ENCODE peak calls at places on chromosomes 5 and 9, in seven cellular contexts. One of them, this sample, is unnamed.

GRCh38 chr9:617441-618085 is 223.9 kb upstream of the DMRT1 start:
- DNase-seq in uterus: no peak
- DNase-seq in tibial artery: no peak
- DNase-seq in stomach: no peak
- DNase-seq in MM.1S: no peak
- DNase-seq in heart left ventricle: no peak
- DNase-seq in endodermal cell: peak
- DNase-seq in this sample: no peak

GRCh38 chr5:143494162-143494561 is 90.7 kb upstream of the NR3C1 start:
- DNase-seq in uterus: no peak
- DNase-seq in tibial artery: no peak
- DNase-seq in stomach: no peak
- DNase-seq in MM.1S: no peak
- DNase-seq in heart left ventricle: no peak
- DNase-seq in endodermal cell: no peak
- DNase-seq in this sample: peak

GRCh38 chr5:126383246-126383645 is 40.0 kb upstream of the GRAMD2B start:
- DNase-seq in uterus: no peak
- DNase-seq in tibial artery: no peak
- DNase-seq in stomach: no peak
- DNase-seq in MM.1S: no peak
- DNase-seq in heart left ventricle: no peak
- DNase-seq in endodermal cell: no peak
- DNase-seq in this sample: no peak

GRCh38 chr9:99128133-99128406 is 23.2 kb downstream of the TGFBR1 start:
- DNase-seq in uterus: no peak
- DNase-seq in tibial artery: no peak
- DNase-seq in stomach: no peak
- DNase-seq in MM.1S: no peak
- DNase-seq in heart left ventricle: no peak
- DNase-seq in endodermal cell: no peak
- DNase-seq in this sample: no peak

GRCh38 chr5:112863549-112863948 is 2.5 kb downstream of the SRP19 start:
- DNase-seq in uterus: no peak
- DNase-seq in tibial artery: no peak
- DNase-seq in stomach: peak
- DNase-seq in MM.1S: no peak
- DNase-seq in heart left ventricle: peak
- DNase-seq in endodermal cell: no peak
- DNase-seq in this sample: no peak

GRCh38 chr5:105167092-105167491 is 1604.5 kb upstream of the NUDT12 start:
- DNase-seq in uterus: no peak
- DNase-seq in tibial artery: no peak
- DNase-seq in stomach: no peak
- DNase-seq in MM.1S: no peak
- DNase-seq in heart left ventricle: no peak
- DNase-seq in endodermal cell: no peak
- DNase-seq in this sample: no peak

GRCh38 chr9:98230789-98231188 is 24.7 kb downstream of the TBC1D2 start:
- DNase-seq in uterus: no peak
- DNase-seq in tibial artery: no peak
- DNase-seq in stomach: no peak
- DNase-seq in MM.1S: no peak
- DNase-seq in heart left ventricle: no peak
- DNase-seq in endodermal cell: no peak
- DNase-seq in this sample: no peak

GRCh38 chr5:88683506-88684135 is 199.4 kb downstream of the MEF2C start:
- DNase-seq in uterus: no peak
- DNase-seq in tibial artery: no peak
- DNase-seq in stomach: no peak
- DNase-seq in MM.1S: peak
- DNase-seq in heart left ventricle: no peak
- DNase-seq in endodermal cell: peak
- DNase-seq in this sample: no peak

GRCh38 chr5:152884006-152884405 is 478.9 kb upstream of the NMUR2 start:
- DNase-seq in uterus: no peak
- DNase-seq in tibial artery: no peak
- DNase-seq in stomach: no peak
- DNase-seq in MM.1S: no peak
- DNase-seq in heart left ventricle: no peak
- DNase-seq in endodermal cell: no peak
- DNase-seq in this sample: no peak

GRCh38 chr5:6715758-6716633 is 2.8 kb downstream of the TENT4A start:
- DNase-seq in uterus: peak
- DNase-seq in tibial artery: no peak
- DNase-seq in stomach: no peak
- DNase-seq in MM.1S: peak
- DNase-seq in heart left ventricle: no peak
- DNase-seq in endodermal cell: no peak
- DNase-seq in this sample: no peak

GRCh38 chr5:120869831-120870230 is 405.7 kb downstream of the PRR16 start:
- DNase-seq in uterus: no peak
- DNase-seq in tibial artery: no peak
- DNase-seq in stomach: no peak
- DNase-seq in MM.1S: no peak
- DNase-seq in heart left ventricle: no peak
- DNase-seq in endodermal cell: no peak
- DNase-seq in this sample: no peak

GRCh38 chr5:120872292-120872691 is 408.2 kb downstream of the PRR16 start:
- DNase-seq in uterus: no peak
- DNase-seq in tibial artery: no peak
- DNase-seq in stomach: no peak
- DNase-seq in MM.1S: no peak
- DNase-seq in heart left ventricle: no peak
- DNase-seq in endodermal cell: no peak
- DNase-seq in this sample: peak

DNA sequence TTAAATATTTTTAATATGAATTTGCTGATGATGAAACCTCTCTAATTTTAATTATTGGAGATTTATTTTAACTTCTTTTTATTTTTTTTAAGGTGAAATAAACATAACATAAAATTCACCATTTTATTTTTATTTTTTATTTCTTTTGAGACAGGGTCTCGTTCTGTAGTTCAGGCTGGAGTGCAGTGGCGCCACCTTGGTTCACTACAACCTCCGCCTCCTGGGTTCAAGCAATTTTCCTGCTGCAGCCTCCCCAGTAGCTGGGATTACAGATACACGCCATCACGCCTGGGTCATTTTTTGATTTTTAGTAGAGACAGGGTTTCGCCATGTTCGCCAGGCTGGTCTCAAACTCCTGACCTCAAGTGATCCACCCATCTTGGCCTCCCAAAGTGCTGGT is 402.9 kb downstream of the PRR16 start:
- DNase-seq in uterus: no peak
- DNase-seq in tibial artery: no peak
- DNase-seq in stomach: no peak
- DNase-seq in MM.1S: no peak
- DNase-seq in heart left ventricle: no peak
- DNase-seq in endodermal cell: peak
- DNase-seq in this sample: no peak
- TF ChIP-seq CTCF in uterus: no peak
- TF ChIP-seq CTCF in tibial artery: no peak
- TF ChIP-seq CTCF in stomach: no peak
- TF ChIP-seq CTCF in MM.1S: no peak
- TF ChIP-seq CTCF in heart left ventricle: no peak
- TF ChIP-seq CTCF in endodermal cell: peak
- TF ChIP-seq CTCF in this sample: no peak

GRCh38 chr5:146378981-146379380 is 40.3 kb downstream of the POU4F3 start:
- DNase-seq in uterus: no peak
- DNase-seq in tibial artery: no peak
- DNase-seq in stomach: no peak
- DNase-seq in MM.1S: no peak
- DNase-seq in heart left ventricle: no peak
- DNase-seq in endodermal cell: no peak
- DNase-seq in this sample: no peak
- H3K4me3 ChIP-seq in uterus: no peak
- H3K4me3 ChIP-seq in tibial artery: no peak
- H3K4me3 ChIP-seq in stomach: no peak
- H3K4me3 ChIP-seq in MM.1S: no peak
- H3K4me3 ChIP-seq in heart left ventricle: no peak
- H3K4me3 ChIP-seq in endodermal cell: no peak
- H3K4me3 ChIP-seq in this sample: no peak

GRCh38 chr5:135657536-135658307 is 78.9 kb upstream of the CXCL14 start:
- DNase-seq in uterus: no peak
- DNase-seq in tibial artery: no peak
- DNase-seq in stomach: no peak
- DNase-seq in MM.1S: no peak
- DNase-seq in heart left ventricle: no peak
- DNase-seq in endodermal cell: no peak
- DNase-seq in this sample: no peak

GRCh38 chr5:135655326-135655725 is 76.5 kb upstream of the CXCL14 start:
- DNase-seq in uterus: no peak
- DNase-seq in tibial artery: no peak
- DNase-seq in stomach: no peak
- DNase-seq in MM.1S: no peak
- DNase-seq in heart left ventricle: no peak
- DNase-seq in endodermal cell: no peak
- DNase-seq in this sample: no peak

GRCh38 chr5:135662104-135662503 is 83.3 kb upstream of the CXCL14 start:
- DNase-seq in uterus: no peak
- DNase-seq in tibial artery: no peak
- DNase-seq in stomach: no peak
- DNase-seq in MM.1S: no peak
- DNase-seq in heart left ventricle: no peak
- DNase-seq in endodermal cell: no peak
- DNase-seq in this sample: no peak

GRCh38 chr5:135662683-135663082 is 83.9 kb upstream of the CXCL14 start:
- DNase-seq in uterus: no peak
- DNase-seq in tibial artery: no peak
- DNase-seq in stomach: no peak
- DNase-seq in MM.1S: no peak
- DNase-seq in heart left ventricle: no peak
- DNase-seq in endodermal cell: peak
- DNase-seq in this sample: no peak

GRCh38 chr5:135660826-135661555 is 82.2 kb upstream of the CXCL14 start:
- DNase-seq in uterus: no peak
- DNase-seq in tibial artery: no peak
- DNase-seq in stomach: no peak
- DNase-seq in MM.1S: no peak
- DNase-seq in heart left ventricle: no peak
- DNase-seq in endodermal cell: no peak
- DNase-seq in this sample: no peak
- TF ChIP-seq CTCF in uterus: no peak
- TF ChIP-seq CTCF in tibial artery: no peak
- TF ChIP-seq CTCF in stomach: no peak
- TF ChIP-seq CTCF in MM.1S: no peak
- TF ChIP-seq CTCF in heart left ventricle: no peak
- TF ChIP-seq CTCF in endodermal cell: no peak
- TF ChIP-seq CTCF in this sample: no peak

GRCh38 chr9:133252301-133252776 is 22.7 kb downstream of the ABO start:
- DNase-seq in uterus: peak
- DNase-seq in tibial artery: no peak
- DNase-seq in stomach: peak
- DNase-seq in MM.1S: no peak
- DNase-seq in heart left ventricle: no peak
- DNase-seq in endodermal cell: no peak
- DNase-seq in this sample: no peak
- H3K4me3 ChIP-seq in uterus: no peak
- H3K4me3 ChIP-seq in tibial artery: no peak
- H3K4me3 ChIP-seq in stomach: no peak
- H3K4me3 ChIP-seq in MM.1S: no peak
- H3K4me3 ChIP-seq in heart left ventricle: peak
- H3K4me3 ChIP-seq in endodermal cell: no peak
- H3K4me3 ChIP-seq in this sample: no peak

GRCh38 chr9:83978992-83979811 is 813 bp downstream of the HNRNPK start:
- DNase-seq in uterus: peak
- DNase-seq in tibial artery: peak
- DNase-seq in stomach: peak
- DNase-seq in MM.1S: peak
- DNase-seq in heart left ventricle: peak
- DNase-seq in endodermal cell: peak
- DNase-seq in this sample: peak

GRCh38 chr9:83981126-83981871 is 694 bp downstream of the RMI1 start:
- DNase-seq in uterus: peak
- DNase-seq in tibial artery: peak
- DNase-seq in stomach: peak
- DNase-seq in MM.1S: peak
- DNase-seq in heart left ventricle: no peak
- DNase-seq in endodermal cell: peak
- DNase-seq in this sample: no peak

GRCh38 chr9:83977196-83977595 is 2.8 kb downstream of the HNRNPK start:
- DNase-seq in uterus: no peak
- DNase-seq in tibial artery: no peak
- DNase-seq in stomach: no peak
- DNase-seq in MM.1S: no peak
- DNase-seq in heart left ventricle: no peak
- DNase-seq in endodermal cell: no peak
- DNase-seq in this sample: no peak

GRCh38 chr9:83980395-83981125 is at the start of gene RMI1:
- DNase-seq in uterus: peak
- DNase-seq in tibial artery: peak
- DNase-seq in stomach: peak
- DNase-seq in MM.1S: peak
- DNase-seq in heart left ventricle: peak
- DNase-seq in endodermal cell: peak
- DNase-seq in this sample: peak

GRCh38 chr9:83979812-83980394 is at the start of gene HNRNPK:
- DNase-seq in uterus: peak
- DNase-seq in tibial artery: peak
- DNase-seq in stomach: peak
- DNase-seq in MM.1S: peak
- DNase-seq in heart left ventricle: peak
- DNase-seq in endodermal cell: peak
- DNase-seq in this sample: peak
- TF ChIP-seq CTCF in uterus: no peak
- TF ChIP-seq CTCF in tibial artery: peak
- TF ChIP-seq CTCF in stomach: no peak
- TF ChIP-seq CTCF in MM.1S: no peak
- TF ChIP-seq CTCF in heart left ventricle: no peak
- TF ChIP-seq CTCF in endodermal cell: no peak
- TF ChIP-seq CTCF in this sample: no peak

GRCh38 chr5:59583810-59584562 is 309.5 kb downstream of the PDE4D start:
- DNase-seq in uterus: no peak
- DNase-seq in tibial artery: no peak
- DNase-seq in stomach: no peak
- DNase-seq in MM.1S: no peak
- DNase-seq in heart left ventricle: no peak
- DNase-seq in endodermal cell: no peak
- DNase-seq in this sample: no peak
- H3K4me3 ChIP-seq in uterus: no peak
- H3K4me3 ChIP-seq in tibial artery: no peak
- H3K4me3 ChIP-seq in stomach: no peak
- H3K4me3 ChIP-seq in MM.1S: no peak
- H3K4me3 ChIP-seq in heart left ventricle: no peak
- H3K4me3 ChIP-seq in endodermal cell: no peak
- H3K4me3 ChIP-seq in this sample: no peak

GRCh38 chr5:117302949-117303348 is 728.3 kb upstream of the SEMA6A start:
- DNase-seq in uterus: no peak
- DNase-seq in tibial artery: no peak
- DNase-seq in stomach: no peak
- DNase-seq in MM.1S: no peak
- DNase-seq in heart left ventricle: no peak
- DNase-seq in endodermal cell: no peak
- DNase-seq in this sample: no peak
- TF ChIP-seq CTCF in uterus: no peak
- TF ChIP-seq CTCF in tibial artery: no peak
- TF ChIP-seq CTCF in stomach: no peak
- TF ChIP-seq CTCF in MM.1S: no peak
- TF ChIP-seq CTCF in heart left ventricle: no peak
- TF ChIP-seq CTCF in endodermal cell: no peak
- TF ChIP-seq CTCF in this sample: no peak

GRCh38 chr9:85166808-85167545 is 497.4 kb downstream of the NTRK2 start:
- DNase-seq in uterus: no peak
- DNase-seq in tibial artery: no peak
- DNase-seq in stomach: no peak
- DNase-seq in MM.1S: no peak
- DNase-seq in heart left ventricle: no peak
- DNase-seq in endodermal cell: no peak
- DNase-seq in this sample: no peak
- H3K4me3 ChIP-seq in uterus: no peak
- H3K4me3 ChIP-seq in tibial artery: no peak
- H3K4me3 ChIP-seq in stomach: no peak
- H3K4me3 ChIP-seq in MM.1S: no peak
- H3K4me3 ChIP-seq in heart left ventricle: no peak
- H3K4me3 ChIP-seq in endodermal cell: peak
- H3K4me3 ChIP-seq in this sample: no peak

This sample was measured in AG09309.